ENCODE peak calls at places on chromosomes 12 and 14, in five cellular contexts. Y is mesendoderm, V is cardiac fibroblast, J is stomach, H is putamen. B is an unnamed sample.

GRCh38 chr12:65882504-65882903 is 58.2 kb downstream of the HMGA2 start:
- DNase-seq in V (no peak), H (no peak), Y (no peak), J (no peak), B (no peak)

GRCh38 chr12:125240717-125241116 is 175.5 kb downstream of the AACS start:
- DNase-seq in Y (no peak), H (no peak), V (no peak), J (no peak), B (no peak)

GRCh38 chr12:67034110-67034879 is 234.9 kb upstream of the CAND1 start:
- DNase-seq in V (no peak), Y (peak; percentile 39), H (no peak), J (peak; percentile 52), B (peak; percentile 29)

GRCh38 chr14:72451081-72451972 is 442.6 kb downstream of the DPF3 start:
- DNase-seq in V (no peak), Y (peak; percentile 34), J (no peak), H (no peak), B (peak; percentile 33)

GRCh38 chr14:77613207-77613606 is 3.2 kb downstream of the SPTLC2 start:
- DNase-seq in J (no peak), H (peak; percentile 47), V (peak; percentile 6), Y (no peak), B (no peak)

GRCh38 chr12:88493651-88494050 is 86.6 kb downstream of the KITLG start:
- DNase-seq in Y (no peak), H (no peak), V (peak; percentile 85), J (no peak), B (no peak)

GRCh38 chr12:95956557-95957145 is 13.5 kb downstream of the AMDHD1 start:
- DNase-seq in J (no peak), V (no peak), Y (no peak), H (no peak), B (peak; percentile 81)

GRCh38 chr12:98483621-98484455 is 31.6 kb upstream of the TMPO start:
- DNase-seq in Y (no peak), J (no peak), H (no peak), V (peak; percentile 45), B (no peak)

GRCh38 chr14:67526676-67527459 is 6.2 kb upstream of the PLEKHH1 start:
- DNase-seq in V (peak; percentile 59), H (peak; percentile 82), Y (peak; percentile 90), J (peak; percentile 42), B (peak; percentile 68)

GRCh38 chr12:176321-177181 is 37.4 kb downstream of the SLC6A12 start:
- DNase-seq in H (peak; percentile 59), J (peak; percentile 56), Y (peak; percentile 29), V (peak; percentile 28), B (no peak)

GRCh38 chr12:98870521-98870920 is 225.4 kb downstream of the APAF1 start:
- DNase-seq in H (peak; percentile 90), J (no peak), V (no peak), Y (peak; percentile 44), B (peak; percentile 41)

GRCh38 chr14:67221248-67221981 is 19.8 kb upstream of the PALS1 start:
- DNase-seq in H (no peak), Y (peak; percentile 5), J (no peak), V (peak; percentile 18), B (no peak)

GRCh38 chr12:52346596-52346995 is 20.7 kb downstream of the KRT85 start:
- DNase-seq in J (peak; percentile 64), H (peak; percentile 36), V (no peak), Y (no peak), B (no peak)

GRCh38 chr14:50059773-50060629 is 56.4 kb downstream of the VCPKMT start:
- DNase-seq in Y (peak; percentile 16), H (no peak), J (no peak), V (no peak), B (no peak)

GRCh38 chr12:133120385-133121191 is 9.5 kb downstream of the ZNF891 start:
- DNase-seq in H (no peak), J (no peak), Y (peak; percentile 21), V (no peak), B (no peak)

GRCh38 chr12:91423336-91424050 is 240.9 kb upstream of the DCN start:
- DNase-seq in V (no peak), Y (no peak), H (no peak), J (no peak), B (no peak)

GRCh38 chr14:73720636-73721035 is 6.5 kb upstream of the PNMA1 start:
- DNase-seq in H (no peak), V (no peak), Y (no peak), J (no peak), B (no peak)

GRCh38 chr12:67096533-67097318 is 172.4 kb upstream of the CAND1 start:
- DNase-seq in Y (peak; percentile 8), H (no peak), J (no peak), V (peak; percentile 27), B (no peak)

GRCh38 chr12:89451876-89452275 is 72.7 kb downstream of the GALNT4 start:
- DNase-seq in V (peak; percentile 89), Y (peak; percentile 99), J (no peak), H (no peak), B (peak; percentile 74)